ENCODE peak calls at places on chromosomes 1 and 21, in nine cellular contexts. H is heart left ventricle, Y is dorsolateral prefrontal cortex, U is ovary, T is AG09319, P is nephron progenitor cell, D is mucosa of descending colon, M is progenitor cell of endocrine pancreas, A is psoas muscle. S is an unnamed sample.

GRCh38 chr1:172499636-172500141 is 33.3 kb upstream of the SUCO start:
- DNase-seq in H (no peak), Y (no peak), U (no peak), T (no peak), P (no peak), D (no peak), M (no peak), A (no peak), S (peak)

GRCh38 chr1:58047265-58047858 is 499.2 kb downstream of the OMA1 start:
- DNase-seq in H (no peak), Y (no peak), U (no peak), T (no peak), P (peak), D (no peak), M (peak), A (no peak), S (peak)

GRCh38 chr1:57843760-57844159 is 419.9 kb upstream of the DAB1 start:
- DNase-seq in H (no peak), Y (no peak), U (no peak), T (no peak), P (no peak), D (no peak), M (no peak), A (no peak), S (no peak)

GRCh38 chr1:31199924-31200323 is 39.8 kb downstream of the NKAIN1 start:
- DNase-seq in H (no peak), Y (no peak), U (no peak), T (no peak), P (no peak), D (no peak), M (no peak), A (no peak), S (no peak)

GRCh38 chr1:97137862-97138514 is 416.4 kb downstream of the PTBP2 start:
- DNase-seq in H (peak), Y (no peak), U (no peak), T (peak), P (peak), D (no peak), M (no peak), A (no peak), S (peak)

GRCh38 chr1:9494936-9495758 is 44.1 kb upstream of the SLC25A33 start:
- DNase-seq in H (peak), Y (peak), U (peak), T (no peak), P (peak), D (peak), M (peak), A (peak), S (peak)

GRCh38 chr1:68229927-68230812 is 2.2 kb downstream of the WLS start:
- DNase-seq in H (no peak), Y (no peak), U (peak), T (no peak), P (peak), D (no peak), M (peak), A (no peak), S (peak)

GRCh38 chr1:82269466-82269865 is 468.7 kb downstream of the ADGRL2 start:
- DNase-seq in H (no peak), Y (no peak), U (no peak), T (no peak), P (no peak), D (no peak), M (no peak), A (no peak), S (no peak)

GRCh38 chr1:107454786-107455185 is 313.9 kb downstream of the NTNG1 start:
- DNase-seq in H (no peak), Y (no peak), U (no peak), T (no peak), P (no peak), D (no peak), M (no peak), A (no peak), S (peak)

GRCh38 chr21:45601551-45601950 is 42.0 kb upstream of the PCBP3 start:
- DNase-seq in H (no peak), Y (peak), U (no peak), T (no peak), P (no peak), D (no peak), M (no peak), A (no peak), S (no peak)

GRCh38 chr1:160124709-160125478 is 9.3 kb downstream of the ATP1A2 start:
- DNase-seq in H (no peak), Y (no peak), U (no peak), T (no peak), P (no peak), D (no peak), M (no peak), A (peak), S (peak)

GRCh38 chr1:71809085-71809484 is 473.3 kb downstream of the NEGR1 start:
- DNase-seq in H (no peak), Y (no peak), U (no peak), T (no peak), P (no peak), D (no peak), M (no peak), A (no peak), S (no peak)

GRCh38 chr1:17540255-17541001 is 930 bp downstream of the ARHGEF10L start:
- DNase-seq in H (peak), Y (peak), U (peak), T (no peak), P (peak), D (peak), M (peak), A (peak), S (no peak)

GRCh38 chr1:212529211-212529731 is 79.3 kb upstream of the ATF3 start:
- DNase-seq in H (no peak), Y (no peak), U (no peak), T (no peak), P (no peak), D (no peak), M (no peak), A (no peak), S (no peak)

GRCh38 chr1:169999357-169999756 is 75.1 kb downstream of the KIFAP3 start:
- DNase-seq in H (no peak), Y (no peak), U (no peak), T (peak), P (no peak), D (no peak), M (no peak), A (no peak), S (no peak)

GRCh38 chr1:110235839-110236682 is 25.9 kb downstream of the KCNC4 start:
- DNase-seq in H (no peak), Y (no peak), U (no peak), T (peak), P (no peak), D (no peak), M (no peak), A (no peak), S (peak)

GRCh38 chr1:3312894-3313578 is 141.4 kb upstream of the ARHGEF16 start:
- DNase-seq in H (peak), Y (peak), U (peak), T (peak), P (peak), D (peak), M (peak), A (peak), S (peak)

GRCh38 chr1:230982698-230983097 is 3.8 kb downstream of the ARV1 start:
- DNase-seq in H (no peak), Y (no peak), U (no peak), T (no peak), P (no peak), D (no peak), M (no peak), A (no peak), S (no peak)

GRCh38 chr1:5822726-5823125 is 169.5 kb downstream of the NPHP4 start:
- DNase-seq in H (no peak), Y (no peak), U (no peak), T (no peak), P (no peak), D (no peak), M (no peak), A (no peak), S (no peak)

GRCh38 chr1:174189424-174190062 is 30.2 kb downstream of the RABGAP1L start:
- DNase-seq in H (no peak), Y (no peak), U (no peak), T (no peak), P (no peak), D (no peak), M (no peak), A (no peak), S (no peak)

GRCh38 chr21:42174173-42174572 is 44.8 kb upstream of the ABCG1 start:
- DNase-seq in H (no peak), Y (no peak), U (peak), T (no peak), P (no peak), D (no peak), M (no peak), A (no peak), S (no peak)
- TF ChIP-seq CTCF in H (no peak), Y (no peak), U (no peak), T (no peak), P (no peak), D (no peak), M (no peak), A (no peak), S (no peak)

GRCh38 chr1:63063367-63063766 is 259.0 kb upstream of the FOXD3 start:
- DNase-seq in H (no peak), Y (no peak), U (no peak), T (no peak), P (no peak), D (no peak), M (no peak), A (no peak), S (peak)
- TF ChIP-seq CTCF in H (no peak), Y (no peak), U (no peak), T (no peak), P (no peak), D (no peak), M (no peak), A (no peak), S (peak)

GRCh38 chr21:31476551-31477120 is 132.6 kb upstream of the TIAM1 start:
- DNase-seq in H (no peak), Y (no peak), U (no peak), T (no peak), P (no peak), D (no peak), M (no peak), A (no peak), S (no peak)
- TF ChIP-seq CTCF in H (peak), Y (peak), U (no peak), T (no peak), P (no peak), D (no peak), M (no peak), A (no peak), S (no peak)

GRCh38 chr1:201267481-201268229 is 15.7 kb upstream of the PKP1 start:
- DNase-seq in H (no peak), Y (no peak), U (no peak), T (no peak), P (no peak), D (no peak), M (no peak), A (no peak), S (no peak)

GRCh38 chr1:201264554-201264953 is 18.8 kb upstream of the PKP1 start:
- DNase-seq in H (no peak), Y (no peak), U (no peak), T (no peak), P (no peak), D (no peak), M (no peak), A (no peak), S (no peak)

GRCh38 chr1:201265771-201266170 is 17.5 kb upstream of the PKP1 start:
- DNase-seq in H (no peak), Y (no peak), U (no peak), T (no peak), P (no peak), D (no peak), M (no peak), A (no peak), S (no peak)

GRCh38 chr1:201266774-201267173 is 16.5 kb upstream of the PKP1 start:
- DNase-seq in H (no peak), Y (no peak), U (no peak), T (peak), P (no peak), D (no peak), M (no peak), A (no peak), S (peak)

GRCh38 chr1:201266276-201266675 is 17.0 kb upstream of the PKP1 start:
- DNase-seq in H (no peak), Y (no peak), U (no peak), T (no peak), P (no peak), D (no peak), M (no peak), A (no peak), S (no peak)
- TF ChIP-seq CTCF in H (no peak), Y (no peak), U (no peak), T (no peak), P (no peak), D (no peak), M (no peak), A (no peak), S (no peak)

GRCh38 chr21:20445971-20446370 is 552.2 kb upstream of the NCAM2 start:
- DNase-seq in H (no peak), Y (no peak), U (no peak), T (no peak), P (no peak), D (no peak), M (no peak), A (no peak), S (no peak)

DNA sequence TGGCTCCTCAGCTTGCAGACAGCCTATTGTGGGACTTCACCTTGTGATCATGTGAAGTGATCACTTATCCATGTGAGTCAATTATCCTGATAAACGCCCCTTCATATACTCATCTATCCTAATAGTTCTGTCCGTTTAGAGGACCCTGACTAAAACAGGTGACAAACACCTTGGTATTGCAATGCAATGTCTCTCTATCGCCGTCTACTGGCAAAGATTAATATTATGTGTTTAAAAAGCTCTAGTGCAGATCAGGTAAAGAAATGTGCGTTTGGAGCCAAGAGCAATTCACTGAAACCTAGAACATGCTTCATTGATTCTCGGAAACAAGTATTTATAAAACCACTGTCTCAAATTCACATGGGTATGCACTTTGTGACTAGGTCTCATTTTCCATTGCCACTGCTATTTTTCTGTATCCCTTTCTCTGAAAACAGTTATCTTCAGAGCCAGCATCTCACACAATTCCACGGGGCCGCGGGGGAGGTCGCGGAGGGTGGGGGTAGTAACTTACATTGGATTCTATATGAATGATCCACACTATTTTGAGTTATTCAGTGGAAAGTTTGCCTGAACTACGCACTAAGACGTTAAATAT is 554.6 kb upstream of the NCAM2 start:
- DNase-seq in H (no peak), Y (no peak), U (no peak), T (no peak), P (peak), D (no peak), M (no peak), A (no peak), S (no peak)
- TF ChIP-seq CTCF in H (peak), Y (peak), U (no peak), T (no peak), P (peak), D (no peak), M (peak), A (no peak), S (no peak)

GRCh38 chr21:23968722-23969647 is 1638.3 kb downstream of the MRPL39 start:
- DNase-seq in H (no peak), Y (no peak), U (no peak), T (no peak), P (peak), D (no peak), M (no peak), A (no peak), S (peak)
- TF ChIP-seq CTCF in H (peak), Y (peak), U (no peak), T (no peak), P (peak), D (no peak), M (peak), A (no peak), S (peak)

GRCh38 chr1:32394141-32394889 is at the start of gene BSDC1:
- DNase-seq in H (peak), Y (peak), U (peak), T (peak), P (peak), D (peak), M (peak), A (peak), S (peak)
- TF ChIP-seq CTCF in H (no peak), Y (no peak), U (peak), T (no peak), P (no peak), D (no peak), M (no peak), A (no peak), S (no peak)

DNA sequence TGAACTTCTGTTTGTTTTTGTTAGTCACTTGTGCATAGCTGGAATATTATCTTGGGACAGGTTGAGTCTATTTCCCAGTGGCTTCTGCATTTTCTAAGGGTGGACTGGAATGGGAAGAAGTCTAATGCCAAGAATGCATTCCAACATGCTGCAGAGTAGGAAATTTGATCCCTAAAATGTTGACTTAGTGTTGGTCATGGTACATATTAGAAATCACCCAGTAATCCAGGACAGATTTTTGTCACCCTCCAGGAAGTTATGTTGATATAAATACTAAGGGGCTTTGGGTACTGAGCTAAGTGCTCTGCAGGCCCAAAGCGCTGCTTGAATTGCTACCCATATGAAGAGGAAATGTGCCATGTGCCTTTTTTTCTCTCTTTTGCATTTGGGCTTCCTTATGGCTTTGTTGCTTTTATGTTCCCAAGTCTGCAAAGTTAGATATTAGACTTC is 10.0 kb downstream of the ARID1A start:
- DNase-seq in H (no peak), Y (no peak), U (no peak), T (peak), P (no peak), D (no peak), M (no peak), A (no peak), S (peak)
- TF ChIP-seq CTCF in H (no peak), Y (no peak), U (no peak), T (no peak), P (no peak), D (no peak), M (no peak), A (no peak), S (no peak)